ENCODE peak calls at places on chromosomes 6 and 20, in six cellular contexts. One of them, this sample, is unnamed.

GRCh38 chr6:132072831-132073230 is 121.7 kb upstream of the CCN2 start:
- DNase-seq in neural crest cell: no peak
- DNase-seq in tibial artery: no peak
- DNase-seq in body of pancreas: no peak
- DNase-seq in cardiac fibroblast: no peak
- DNase-seq in epithelial cell of esophagus: no peak
- DNase-seq in this sample: no peak

GRCh38 chr6:34015576-34015975 is 130.3 kb downstream of the GRM4 start:
- DNase-seq in neural crest cell: no peak
- DNase-seq in tibial artery: no peak
- DNase-seq in body of pancreas: no peak
- DNase-seq in cardiac fibroblast: no peak
- DNase-seq in epithelial cell of esophagus: no peak
- DNase-seq in this sample: no peak

GRCh38 chr20:37511605-37512275 is 9.3 kb upstream of the NNAT start:
- DNase-seq in neural crest cell: no peak
- DNase-seq in tibial artery: no peak
- DNase-seq in body of pancreas: no peak
- DNase-seq in cardiac fibroblast: peak; percentile 62
- DNase-seq in epithelial cell of esophagus: no peak
- DNase-seq in this sample: no peak

GRCh38 chr20:45368221-45368980 is 5.4 kb downstream of the SYS1 start:
- DNase-seq in neural crest cell: no peak
- DNase-seq in tibial artery: no peak
- DNase-seq in body of pancreas: no peak
- DNase-seq in cardiac fibroblast: no peak
- DNase-seq in epithelial cell of esophagus: no peak
- DNase-seq in this sample: no peak

GRCh38 chr6:44969446-44970175 is 358.5 kb upstream of the RUNX2 start:
- DNase-seq in neural crest cell: no peak
- DNase-seq in tibial artery: no peak
- DNase-seq in body of pancreas: no peak
- DNase-seq in cardiac fibroblast: peak; percentile 62
- DNase-seq in epithelial cell of esophagus: peak; percentile 8
- DNase-seq in this sample: no peak

GRCh38 chr6:30885999-30886896 is 1.9 kb downstream of the DDR1 start:
- DNase-seq in neural crest cell: peak; percentile 56
- DNase-seq in tibial artery: peak; percentile 77
- DNase-seq in body of pancreas: peak; percentile 59
- DNase-seq in cardiac fibroblast: peak; percentile 72
- DNase-seq in epithelial cell of esophagus: peak; percentile 95
- DNase-seq in this sample: peak; percentile 78

GRCh38 chr20:64224344-64225165 is 31.0 kb upstream of the PCMTD2 start:
- DNase-seq in neural crest cell: no peak
- DNase-seq in tibial artery: no peak
- DNase-seq in body of pancreas: no peak
- DNase-seq in cardiac fibroblast: peak; percentile 93
- DNase-seq in epithelial cell of esophagus: peak; percentile 87
- DNase-seq in this sample: no peak

GRCh38 chr6:45614488-45615285 is 237.0 kb upstream of the SUPT3H start:
- DNase-seq in neural crest cell: no peak
- DNase-seq in tibial artery: no peak
- DNase-seq in body of pancreas: no peak
- DNase-seq in cardiac fibroblast: peak; percentile 58
- DNase-seq in epithelial cell of esophagus: peak; percentile 92
- DNase-seq in this sample: no peak

GRCh38 chr20:840858-841567 is 7.5 kb downstream of the FAM110A start:
- DNase-seq in neural crest cell: no peak
- DNase-seq in tibial artery: no peak
- DNase-seq in body of pancreas: peak; percentile 74
- DNase-seq in cardiac fibroblast: no peak
- DNase-seq in epithelial cell of esophagus: peak; percentile 65
- DNase-seq in this sample: no peak

GRCh38 chr6:119311514-119312142 is 37.9 kb downstream of the MAN1A1 start:
- DNase-seq in neural crest cell: no peak
- DNase-seq in tibial artery: no peak
- DNase-seq in body of pancreas: no peak
- DNase-seq in cardiac fibroblast: no peak
- DNase-seq in epithelial cell of esophagus: no peak
- DNase-seq in this sample: no peak

GRCh38 chr6:125588268-125588667 is 161.2 kb upstream of the HEY2 start:
- DNase-seq in neural crest cell: no peak
- DNase-seq in tibial artery: no peak
- DNase-seq in body of pancreas: no peak
- DNase-seq in cardiac fibroblast: no peak
- DNase-seq in epithelial cell of esophagus: no peak
- DNase-seq in this sample: no peak

GRCh38 chr20:54625497-54625896 is 150.1 kb downstream of the DOK5 start:
- DNase-seq in neural crest cell: no peak
- DNase-seq in tibial artery: no peak
- DNase-seq in body of pancreas: peak; percentile 54
- DNase-seq in cardiac fibroblast: no peak
- DNase-seq in epithelial cell of esophagus: no peak
- DNase-seq in this sample: no peak

GRCh38 chr6:16355699-16356481 is 117.5 kb downstream of the GMPR start:
- DNase-seq in neural crest cell: no peak
- DNase-seq in tibial artery: no peak
- DNase-seq in body of pancreas: no peak
- DNase-seq in cardiac fibroblast: peak; percentile 69
- DNase-seq in epithelial cell of esophagus: no peak
- DNase-seq in this sample: no peak

GRCh38 chr20:10171864-10172751 is 46.5 kb upstream of the SNAP25 start:
- DNase-seq in neural crest cell: peak; percentile 7
- DNase-seq in tibial artery: peak; percentile 73
- DNase-seq in body of pancreas: peak; percentile 54
- DNase-seq in cardiac fibroblast: peak; percentile 16
- DNase-seq in epithelial cell of esophagus: peak; percentile 64
- DNase-seq in this sample: peak; percentile 27

DNA sequence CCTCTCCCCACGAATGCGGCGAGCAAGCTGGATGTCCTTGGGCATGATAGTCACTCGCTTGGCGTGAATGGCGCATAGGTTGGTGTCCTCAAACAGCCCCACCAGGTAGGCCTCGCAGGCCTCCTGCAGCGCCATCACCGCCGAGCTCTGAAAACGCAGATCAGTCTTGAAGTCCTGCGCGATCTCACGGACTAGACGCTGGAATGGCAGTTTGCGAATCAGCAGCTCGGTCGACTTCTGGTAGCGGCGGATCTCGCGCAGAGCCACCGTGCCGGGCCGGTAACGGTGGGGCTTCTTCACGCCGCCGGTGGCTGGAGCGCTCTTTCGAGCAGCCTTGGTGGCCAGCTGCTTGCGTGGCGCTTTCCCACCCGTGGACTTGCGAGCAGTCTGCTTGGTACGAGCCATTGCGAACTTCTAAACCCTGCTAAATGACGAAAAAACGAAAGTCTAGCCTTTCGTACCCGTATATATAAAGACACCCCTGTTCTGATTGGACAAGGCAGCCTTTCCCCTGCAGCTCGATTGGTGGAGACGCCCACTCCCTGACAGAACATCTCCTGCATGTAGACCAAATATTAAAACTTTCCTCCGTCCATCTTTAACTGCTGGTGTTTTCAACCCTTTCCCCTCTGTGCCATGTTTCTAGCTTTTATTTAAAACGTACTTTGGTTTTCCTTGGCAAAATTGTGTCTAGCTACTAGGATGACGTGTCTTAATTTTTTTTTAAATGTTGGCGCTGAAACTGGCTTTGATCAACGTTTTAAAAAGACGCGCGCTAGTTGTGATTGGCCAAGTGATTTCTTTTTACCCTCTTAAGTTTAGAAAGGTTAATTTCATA is 109.8 kb downstream of the HFE start:
- DNase-seq in neural crest cell: peak; percentile 66
- DNase-seq in tibial artery: peak; percentile 89
- DNase-seq in body of pancreas: peak; percentile 64
- DNase-seq in cardiac fibroblast: peak; percentile 96
- DNase-seq in epithelial cell of esophagus: peak; percentile 92
- DNase-seq in this sample: peak; percentile 90
- TF ChIP-seq CTCF in neural crest cell: no peak
- TF ChIP-seq CTCF in tibial artery: no peak
- TF ChIP-seq CTCF in body of pancreas: no peak
- TF ChIP-seq CTCF in cardiac fibroblast: no peak
- TF ChIP-seq CTCF in epithelial cell of esophagus: no peak
- TF ChIP-seq CTCF in this sample: no peak

GRCh38 chr20:1968958-1969357 is 24.9 kb downstream of the PDYN start:
- DNase-seq in neural crest cell: no peak
- DNase-seq in tibial artery: no peak
- DNase-seq in body of pancreas: no peak
- DNase-seq in cardiac fibroblast: no peak
- DNase-seq in epithelial cell of esophagus: no peak
- DNase-seq in this sample: no peak

GRCh38 chr20:1965520-1966278 is 28.2 kb downstream of the PDYN start:
- DNase-seq in neural crest cell: peak; percentile 83
- DNase-seq in tibial artery: peak; percentile 82
- DNase-seq in body of pancreas: peak; percentile 61
- DNase-seq in cardiac fibroblast: peak; percentile 72
- DNase-seq in epithelial cell of esophagus: peak; percentile 64
- DNase-seq in this sample: peak; percentile 67

GRCh38 chr20:1964061-1964460 is 29.8 kb downstream of the PDYN start:
- DNase-seq in neural crest cell: no peak
- DNase-seq in tibial artery: no peak
- DNase-seq in body of pancreas: no peak
- DNase-seq in cardiac fibroblast: no peak
- DNase-seq in epithelial cell of esophagus: no peak
- DNase-seq in this sample: no peak

GRCh38 chr20:1961374-1961773 is 32.5 kb downstream of the PDYN start:
- DNase-seq in neural crest cell: no peak
- DNase-seq in tibial artery: no peak
- DNase-seq in body of pancreas: no peak
- DNase-seq in cardiac fibroblast: no peak
- DNase-seq in epithelial cell of esophagus: no peak
- DNase-seq in this sample: no peak

GRCh38 chr20:1964659-1965405 is 29.0 kb downstream of the PDYN start:
- DNase-seq in neural crest cell: no peak
- DNase-seq in tibial artery: no peak
- DNase-seq in body of pancreas: no peak
- DNase-seq in cardiac fibroblast: no peak
- DNase-seq in epithelial cell of esophagus: no peak
- DNase-seq in this sample: no peak
- TF ChIP-seq CTCF in neural crest cell: no peak
- TF ChIP-seq CTCF in tibial artery: no peak
- TF ChIP-seq CTCF in body of pancreas: no peak
- TF ChIP-seq CTCF in cardiac fibroblast: peak; percentile 39
- TF ChIP-seq CTCF in epithelial cell of esophagus: peak; percentile 5
- TF ChIP-seq CTCF in this sample: no peak

DNA sequence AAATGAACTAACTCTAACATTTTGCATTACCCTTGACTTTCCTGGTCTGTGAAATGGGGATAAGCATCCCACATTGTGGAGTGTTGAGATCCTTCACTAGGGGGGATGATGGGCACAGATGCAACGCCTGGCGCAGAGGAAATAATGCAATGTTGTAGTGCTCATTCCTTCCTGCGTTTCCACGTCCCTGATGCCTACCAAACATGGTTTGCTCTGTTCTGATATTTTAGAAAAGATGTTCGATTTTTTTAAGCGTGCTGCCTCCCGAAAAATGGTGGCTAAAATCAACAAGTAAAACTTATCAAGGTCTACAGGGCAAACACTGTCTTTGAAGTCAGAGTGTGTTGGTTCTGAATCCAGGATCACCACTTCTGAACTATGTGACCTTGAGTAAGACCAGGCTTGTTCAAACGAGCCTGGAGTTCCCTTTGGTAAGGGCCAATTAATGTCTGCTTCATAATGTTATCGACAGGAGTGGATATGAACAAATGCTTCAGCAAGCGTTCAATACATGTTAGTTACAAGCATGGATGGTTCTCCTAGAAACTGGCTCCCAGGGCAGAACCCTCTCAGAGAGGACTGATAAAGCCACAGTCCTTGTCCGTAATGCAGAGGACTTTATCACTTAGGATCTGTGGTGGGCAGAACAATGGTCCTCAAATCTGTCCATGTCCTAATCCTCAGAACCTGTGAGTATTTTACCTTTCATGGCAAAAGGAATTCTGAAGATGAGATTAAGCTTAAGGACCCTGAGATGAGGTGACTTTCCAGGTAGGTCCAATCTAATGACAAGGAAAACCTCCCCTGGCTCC is 44.7 kb downstream of the SLC22A23 start:
- DNase-seq in neural crest cell: no peak
- DNase-seq in tibial artery: no peak
- DNase-seq in body of pancreas: no peak
- DNase-seq in cardiac fibroblast: no peak
- DNase-seq in epithelial cell of esophagus: no peak
- DNase-seq in this sample: no peak
- TF ChIP-seq CTCF in neural crest cell: no peak
- TF ChIP-seq CTCF in tibial artery: no peak
- TF ChIP-seq CTCF in body of pancreas: no peak
- TF ChIP-seq CTCF in cardiac fibroblast: no peak
- TF ChIP-seq CTCF in epithelial cell of esophagus: no peak
- TF ChIP-seq CTCF in this sample: no peak

DNA sequence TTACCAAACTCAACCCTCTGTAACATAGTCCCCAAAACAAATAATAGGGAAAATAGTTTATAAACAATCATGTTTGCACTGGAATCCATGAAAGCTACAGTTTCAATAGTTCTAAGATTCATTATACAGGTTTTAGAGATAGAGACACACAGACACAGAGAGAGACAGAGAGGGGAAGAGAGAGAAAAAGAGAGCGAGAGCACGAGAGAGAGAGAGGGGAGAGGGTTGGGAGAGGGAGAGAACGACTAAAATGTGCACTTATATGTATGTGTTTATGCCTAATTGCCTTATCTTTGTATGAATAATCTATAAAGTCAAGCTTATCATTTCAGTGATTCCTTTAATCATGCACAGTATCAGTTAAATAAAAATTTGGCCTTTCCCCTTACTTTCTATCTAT is 454.6 kb downstream of the RFPL4B start:
- DNase-seq in neural crest cell: no peak
- DNase-seq in tibial artery: no peak
- DNase-seq in body of pancreas: no peak
- DNase-seq in cardiac fibroblast: no peak
- DNase-seq in epithelial cell of esophagus: no peak
- DNase-seq in this sample: no peak
- TF ChIP-seq CTCF in neural crest cell: no peak
- TF ChIP-seq CTCF in tibial artery: no peak
- TF ChIP-seq CTCF in body of pancreas: no peak
- TF ChIP-seq CTCF in cardiac fibroblast: no peak
- TF ChIP-seq CTCF in epithelial cell of esophagus: no peak
- TF ChIP-seq CTCF in this sample: no peak

DNA sequence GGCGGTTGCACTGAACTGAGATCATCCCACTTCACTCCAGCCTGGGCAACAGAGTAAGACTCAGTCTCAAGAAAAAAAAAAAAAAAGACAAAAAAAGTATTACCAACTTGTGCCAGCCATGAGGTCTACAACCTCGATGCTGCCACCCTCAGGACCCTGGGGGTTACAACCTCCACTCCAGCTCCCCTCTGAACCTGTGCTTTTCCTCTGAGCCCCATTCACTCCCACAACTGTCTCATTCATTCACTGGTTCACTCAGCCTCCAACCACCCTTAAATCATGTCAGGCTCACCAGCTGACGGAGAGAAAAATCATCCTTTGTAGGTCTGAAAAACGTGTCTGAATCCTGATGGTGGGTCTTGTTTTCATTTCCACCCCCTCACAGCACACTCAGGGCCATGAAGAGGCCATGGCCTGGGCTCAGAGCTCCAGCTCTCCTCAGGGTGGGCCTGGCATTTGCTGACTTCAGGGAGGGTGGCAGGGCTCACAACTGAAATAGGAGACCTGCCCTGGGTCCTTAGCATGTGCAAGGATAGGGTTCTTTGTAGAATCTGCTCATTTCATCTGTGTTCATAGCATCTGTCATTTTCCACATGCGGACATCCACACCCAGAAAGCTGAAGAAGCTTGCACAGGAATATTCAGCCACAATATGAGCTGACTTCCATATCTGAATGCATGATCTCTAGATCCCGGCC is 1.9 kb upstream of the ULBP1 start:
- DNase-seq in neural crest cell: no peak
- DNase-seq in tibial artery: no peak
- DNase-seq in body of pancreas: no peak
- DNase-seq in cardiac fibroblast: peak; percentile 15
- DNase-seq in epithelial cell of esophagus: peak; percentile 30
- DNase-seq in this sample: no peak
- TF ChIP-seq CTCF in neural crest cell: peak; percentile 26
- TF ChIP-seq CTCF in tibial artery: no peak
- TF ChIP-seq CTCF in body of pancreas: no peak
- TF ChIP-seq CTCF in cardiac fibroblast: peak; percentile 12
- TF ChIP-seq CTCF in epithelial cell of esophagus: no peak
- TF ChIP-seq CTCF in this sample: no peak

This sample was measured in uterus.